ENCODE peak calls at places on chromosome 7, in four cellular contexts. T is GM23248, H is mammary epithelial cell, S is fibroblast of lung. X is an unnamed sample. For H3K4me1, the result is how much of the 10 kb centered on the place peaks cover.

GRCh38 chr7:111498608-111499007 is 63.7 kb downstream of the IMMP2L start:
- DNase-seq in T (no peak), S (no peak), H (peak), X (no peak)

GRCh38 chr7:24576171-24577052 is 3.2 kb downstream of the PALS2 start:
- DNase-seq in H (peak), T (peak), S (peak), X (peak)

GRCh38 chr7:123472327-123472726 is 62.1 kb downstream of the IQUB start:
- DNase-seq in S (no peak), T (no peak), H (no peak), X (no peak)

GRCh38 chr7:155807805-155808550 is 4.3 kb downstream of the SHH start:
- DNase-seq in S (no peak), H (no peak), T (no peak), X (no peak)

GRCh38 chr7:74183653-74184450 is 9.7 kb downstream of the EIF4H start:
- DNase-seq in H (no peak), T (peak), S (no peak), X (no peak)

GRCh38 chr7:137879357-137880158 is 32.8 kb upstream of the DGKI start:
- DNase-seq in S (no peak), T (peak), H (peak), X (peak)

GRCh38 chr7:79420464-79420863 is 33.0 kb downstream of the MAGI2 start:
- DNase-seq in S (peak), H (peak), T (peak), X (peak)

GRCh38 chr7:74027683-74028320 is at the start of gene ELN:
- DNase-seq in H (no peak), S (peak), T (peak), X (peak)

GRCh38 chr7:151696738-151697514 is 177.2 kb upstream of the RHEB start:
- DNase-seq in T (no peak), S (no peak), H (peak), X (no peak)

GRCh38 chr7:55552320-55553086 is 19.8 kb downstream of the VOPP1 start:
- DNase-seq in S (peak), T (peak), H (no peak), X (peak)

GRCh38 chr7:92682767-92683539 is 92.8 kb upstream of the FAM133B start:
- DNase-seq in S (peak), H (no peak), T (no peak), X (peak)

GRCh38 chr7:138513344-138513871 is 53.3 kb downstream of the TRIM24 start:
- DNase-seq in H (no peak), S (no peak), T (no peak), X (no peak)

GRCh38 chr7:123682690-123683089 is 27.0 kb downstream of the LMOD2 start:
- DNase-seq in T (peak), H (peak), S (peak), X (peak)

DNA sequence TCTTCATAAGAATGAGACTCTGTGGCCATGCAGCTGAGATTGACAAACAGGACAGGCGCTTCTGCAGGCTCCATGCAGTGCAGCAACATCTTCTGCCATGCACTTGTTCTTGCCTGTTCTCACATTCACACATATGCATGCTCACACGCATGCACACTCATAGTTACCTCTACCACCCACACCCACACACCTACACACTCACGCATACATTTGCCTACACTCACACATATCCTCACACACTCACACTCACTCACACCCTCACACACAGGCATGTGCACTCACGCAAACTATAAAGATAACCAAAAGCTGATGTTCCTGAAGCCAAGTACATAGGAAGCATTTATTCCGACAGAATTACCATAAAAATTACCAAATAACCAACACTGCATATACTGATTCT is 15.7 kb downstream of the GLI3 start:
- DNase-seq in S (no peak), H (no peak), T (no peak), X (no peak)
- H3K4me1 ChIP-seq in S (under half), H (under half), T (under half), X (under half)

GRCh38 chr7:10284001-10284400 is 689.7 kb upstream of the PHF14 start:
- DNase-seq in T (no peak), H (no peak), S (no peak), X (no peak)
- H2AFZ ChIP-seq in T (no peak), H (no peak), S (no peak), X (no peak)

DNA sequence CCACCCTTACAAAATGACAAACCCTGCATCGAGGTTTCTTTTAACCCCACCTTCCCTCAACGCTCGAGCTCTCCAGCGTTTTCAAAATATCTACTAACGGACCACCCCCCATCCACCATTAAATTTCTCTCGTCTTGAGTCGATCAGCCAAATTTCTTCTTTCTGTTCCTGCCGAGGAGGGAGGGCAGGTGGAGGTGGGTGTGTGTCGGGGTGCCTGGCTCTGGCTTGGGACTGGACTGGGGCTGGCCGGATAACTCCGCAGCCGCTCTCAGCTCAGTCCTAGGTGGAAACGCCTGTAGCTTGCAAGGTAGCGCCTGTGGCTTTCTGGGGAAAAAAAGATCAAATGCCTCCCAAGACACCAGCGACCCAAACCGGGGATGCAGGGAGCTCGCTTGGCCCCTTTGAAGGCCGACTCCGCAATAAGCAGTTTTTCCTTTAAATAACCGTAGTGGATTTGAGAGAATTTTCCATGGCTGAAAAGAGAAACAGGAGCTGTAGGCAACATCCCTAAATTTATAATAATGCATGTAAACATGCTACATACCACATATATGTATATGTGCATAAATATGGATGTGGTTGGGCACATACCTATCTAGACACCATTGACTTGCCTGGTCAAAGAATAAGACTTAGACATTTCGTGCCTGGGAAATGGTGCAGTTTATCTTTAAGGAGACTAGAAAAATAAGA is 1.9 kb upstream of the TMEM178B start:
- DNase-seq in H (no peak), S (no peak), T (peak), X (no peak)
- TF ChIP-seq EZH2 in H (peak), S (no peak), T (peak), X (peak)

DNA sequence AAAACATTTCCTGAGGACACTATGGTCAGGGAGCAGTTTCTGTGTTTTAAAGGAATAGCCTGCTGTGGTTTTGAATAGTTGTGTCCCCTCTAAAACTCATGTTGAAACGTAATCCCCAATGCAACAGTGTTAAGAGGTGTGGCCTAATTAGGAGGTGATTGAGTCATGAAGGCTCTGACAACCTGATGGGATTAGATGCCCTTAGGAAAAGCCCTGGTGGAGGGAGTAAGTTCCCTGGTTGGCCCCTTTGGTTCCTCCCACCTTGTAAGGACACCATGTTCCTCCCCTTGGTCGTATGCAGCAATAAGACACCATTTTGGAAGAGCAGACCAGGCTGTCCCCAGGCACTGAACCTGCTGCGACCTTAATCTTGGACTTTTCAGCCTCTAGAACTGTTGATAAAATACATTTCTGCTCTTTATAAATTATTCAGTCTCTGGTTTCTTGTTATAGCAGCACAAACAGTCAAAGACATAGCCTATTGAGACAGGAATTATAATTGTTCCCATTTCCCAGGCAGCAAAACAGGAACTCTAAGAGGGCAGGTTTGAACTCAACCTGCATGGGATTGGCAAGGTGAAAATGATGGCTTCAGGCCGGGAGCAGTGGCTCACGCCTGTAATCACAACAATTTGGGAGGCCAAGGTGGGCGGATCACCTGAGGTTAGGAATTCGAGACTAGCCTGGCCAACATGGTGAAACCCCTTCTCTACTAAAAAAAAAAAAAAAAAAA is 20.5 kb upstream of the TNS3 start:
- DNase-seq in T (no peak), H (peak), S (no peak), X (no peak)
- H3K4me1 ChIP-seq in T (half or more), H (under half), S (under half), X (under half)

X was measured in astrocyte.